ENCODE peak calls at places on chromosomes 16 and 17, in eight cellular contexts. One of them, this sample, is unnamed. For H3K9me3, the result is how much of the 10 kb centered on the place peaks cover.

GRCh38 chr16:12458591-12459400 is 344.9 kb downstream of the CPPED1 start:
- DNase-seq in PC-9: no peak
- DNase-seq in thoracic aorta: no peak
- DNase-seq in colonic mucosa: no peak
- DNase-seq in SK-N-SH: no peak
- DNase-seq in transverse colon: peak
- DNase-seq in uterus: no peak
- DNase-seq in A549: no peak
- DNase-seq in this sample: no peak

GRCh38 chr16:89860747-89861304 is 12.6 kb upstream of the TCF25 start:
- DNase-seq in PC-9: peak
- DNase-seq in thoracic aorta: no peak
- DNase-seq in colonic mucosa: peak
- DNase-seq in SK-N-SH: peak
- DNase-seq in transverse colon: peak
- DNase-seq in uterus: peak
- DNase-seq in A549: peak
- DNase-seq in this sample: no peak

GRCh38 chr17:81039854-81040758 is 5.2 kb downstream of the BAIAP2 start:
- DNase-seq in PC-9: peak
- DNase-seq in thoracic aorta: no peak
- DNase-seq in colonic mucosa: no peak
- DNase-seq in SK-N-SH: no peak
- DNase-seq in transverse colon: no peak
- DNase-seq in uterus: peak
- DNase-seq in A549: peak
- DNase-seq in this sample: no peak

GRCh38 chr16:24848065-24848464 is 2.3 kb downstream of the SLC5A11 start:
- DNase-seq in PC-9: peak
- DNase-seq in thoracic aorta: no peak
- DNase-seq in colonic mucosa: no peak
- DNase-seq in SK-N-SH: no peak
- DNase-seq in transverse colon: no peak
- DNase-seq in uterus: no peak
- DNase-seq in A549: no peak
- DNase-seq in this sample: no peak

GRCh38 chr16:12532871-12533610 is 270.6 kb downstream of the CPPED1 start:
- DNase-seq in PC-9: no peak
- DNase-seq in thoracic aorta: no peak
- DNase-seq in colonic mucosa: no peak
- DNase-seq in SK-N-SH: no peak
- DNase-seq in transverse colon: no peak
- DNase-seq in uterus: no peak
- DNase-seq in A549: no peak
- DNase-seq in this sample: no peak

GRCh38 chr16:24915019-24915418 is 69.3 kb downstream of the SLC5A11 start:
- DNase-seq in PC-9: no peak
- DNase-seq in thoracic aorta: no peak
- DNase-seq in colonic mucosa: no peak
- DNase-seq in SK-N-SH: no peak
- DNase-seq in transverse colon: no peak
- DNase-seq in uterus: no peak
- DNase-seq in A549: no peak
- DNase-seq in this sample: no peak

GRCh38 chr16:11806721-11807120 is 9.7 kb upstream of the ZC3H7A start:
- DNase-seq in PC-9: no peak
- DNase-seq in thoracic aorta: no peak
- DNase-seq in colonic mucosa: no peak
- DNase-seq in SK-N-SH: no peak
- DNase-seq in transverse colon: no peak
- DNase-seq in uterus: no peak
- DNase-seq in A549: no peak
- DNase-seq in this sample: no peak

GRCh38 chr16:87108941-87109340 is 208.3 kb downstream of the C16orf95 start:
- DNase-seq in PC-9: no peak
- DNase-seq in thoracic aorta: no peak
- DNase-seq in colonic mucosa: no peak
- DNase-seq in SK-N-SH: no peak
- DNase-seq in transverse colon: no peak
- DNase-seq in uterus: no peak
- DNase-seq in A549: no peak
- DNase-seq in this sample: no peak

GRCh38 chr17:44326867-44327444 is 2.3 kb upstream of the SLC25A39 start:
- DNase-seq in PC-9: peak
- DNase-seq in thoracic aorta: peak
- DNase-seq in colonic mucosa: peak
- DNase-seq in SK-N-SH: peak
- DNase-seq in transverse colon: peak
- DNase-seq in uterus: peak
- DNase-seq in A549: peak
- DNase-seq in this sample: peak
- H3K27ac ChIP-seq in PC-9: no peak
- H3K27ac ChIP-seq in thoracic aorta: no peak
- H3K27ac ChIP-seq in colonic mucosa: no peak
- H3K27ac ChIP-seq in SK-N-SH: no peak
- H3K27ac ChIP-seq in transverse colon: peak
- H3K27ac ChIP-seq in uterus: peak
- H3K27ac ChIP-seq in A549: peak
- H3K27ac ChIP-seq in this sample: no peak

DNA sequence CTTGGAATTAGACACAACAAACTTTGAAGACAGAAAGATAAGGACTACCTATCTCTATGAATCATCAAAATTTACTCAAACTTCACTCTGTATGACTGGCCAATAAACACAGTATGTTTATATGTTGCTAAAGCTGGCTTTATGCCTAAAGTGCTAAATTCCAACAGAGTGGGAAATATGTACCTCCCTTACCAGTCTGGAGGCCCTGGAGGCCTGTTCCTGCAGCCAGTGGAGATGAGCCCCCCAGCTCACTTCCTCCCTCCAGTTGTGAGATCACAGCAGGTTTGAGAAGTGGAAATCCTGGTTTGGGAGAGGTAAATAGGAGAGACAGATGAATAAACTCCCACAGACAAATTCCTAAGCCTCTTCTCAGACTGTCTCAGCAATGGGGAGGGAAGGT is 9.0 kb downstream of the ZNF23 start:
- DNase-seq in PC-9: no peak
- DNase-seq in thoracic aorta: no peak
- DNase-seq in colonic mucosa: no peak
- DNase-seq in SK-N-SH: no peak
- DNase-seq in transverse colon: no peak
- DNase-seq in uterus: no peak
- DNase-seq in A549: no peak
- DNase-seq in this sample: no peak
- H3K9me3 ChIP-seq in PC-9: under half
- H3K9me3 ChIP-seq in thoracic aorta: half or more
- H3K9me3 ChIP-seq in colonic mucosa: under half
- H3K9me3 ChIP-seq in SK-N-SH: under half
- H3K9me3 ChIP-seq in transverse colon: under half
- H3K9me3 ChIP-seq in uterus: half or more
- H3K9me3 ChIP-seq in A549: half or more
- H3K9me3 ChIP-seq in this sample: half or more

GRCh38 chr17:56910509-56911235 is 3.2 kb downstream of the TRIM25 start:
- DNase-seq in PC-9: no peak
- DNase-seq in thoracic aorta: no peak
- DNase-seq in colonic mucosa: no peak
- DNase-seq in SK-N-SH: no peak
- DNase-seq in transverse colon: no peak
- DNase-seq in uterus: no peak
- DNase-seq in A549: no peak
- DNase-seq in this sample: no peak
- H3K4me3 ChIP-seq in PC-9: peak
- H3K4me3 ChIP-seq in thoracic aorta: peak
- H3K4me3 ChIP-seq in colonic mucosa: peak
- H3K4me3 ChIP-seq in SK-N-SH: no peak
- H3K4me3 ChIP-seq in transverse colon: peak
- H3K4me3 ChIP-seq in uterus: no peak
- H3K4me3 ChIP-seq in A549: no peak
- H3K4me3 ChIP-seq in this sample: no peak

DNA sequence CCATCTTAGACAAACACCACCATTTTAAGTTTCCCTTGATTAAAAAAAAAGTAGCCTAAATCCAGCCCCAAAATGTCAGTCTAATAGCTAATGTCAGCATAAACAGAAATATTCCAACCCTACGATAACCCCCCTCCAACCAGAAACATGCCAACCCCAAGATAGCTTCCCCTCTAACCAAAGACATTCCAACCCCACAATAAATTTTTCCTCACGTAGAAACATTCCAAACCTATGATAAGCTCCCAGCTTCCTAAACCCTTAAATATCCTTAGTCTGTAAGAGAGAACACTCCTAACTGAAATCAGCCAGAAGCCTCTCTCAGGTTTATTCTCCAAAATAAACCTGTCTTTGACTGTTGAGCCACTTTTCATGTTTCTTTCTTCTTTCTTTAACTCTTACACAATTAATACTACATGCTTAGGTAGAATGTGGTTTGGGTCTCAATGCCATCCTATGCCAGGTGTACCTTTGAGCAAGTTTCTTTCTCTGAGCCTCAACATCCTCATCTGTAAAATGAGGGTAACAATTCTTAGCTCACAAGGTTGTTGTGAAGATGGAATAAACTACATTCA is 10.5 kb upstream of the KRT38 start:
- DNase-seq in PC-9: no peak
- DNase-seq in thoracic aorta: no peak
- DNase-seq in colonic mucosa: no peak
- DNase-seq in SK-N-SH: no peak
- DNase-seq in transverse colon: no peak
- DNase-seq in uterus: no peak
- DNase-seq in A549: no peak
- DNase-seq in this sample: no peak
- H3K27ac ChIP-seq in PC-9: no peak
- H3K27ac ChIP-seq in thoracic aorta: no peak
- H3K27ac ChIP-seq in colonic mucosa: no peak
- H3K27ac ChIP-seq in SK-N-SH: no peak
- H3K27ac ChIP-seq in transverse colon: no peak
- H3K27ac ChIP-seq in uterus: no peak
- H3K27ac ChIP-seq in A549: no peak
- H3K27ac ChIP-seq in this sample: no peak

GRCh38 chr16:3317315-3317999 is 12.2 kb downstream of the ZNF75A start:
- DNase-seq in PC-9: no peak
- DNase-seq in thoracic aorta: no peak
- DNase-seq in colonic mucosa: no peak
- DNase-seq in SK-N-SH: no peak
- DNase-seq in transverse colon: no peak
- DNase-seq in uterus: no peak
- DNase-seq in A549: peak
- DNase-seq in this sample: no peak
- H3K9me3 ChIP-seq in PC-9: half or more
- H3K9me3 ChIP-seq in thoracic aorta: half or more
- H3K9me3 ChIP-seq in colonic mucosa: under half
- H3K9me3 ChIP-seq in SK-N-SH: under half
- H3K9me3 ChIP-seq in transverse colon: half or more
- H3K9me3 ChIP-seq in uterus: half or more
- H3K9me3 ChIP-seq in A549: half or more
- H3K9me3 ChIP-seq in this sample: half or more

This sample was measured in AG04450.